ENCODE peak calls at places on chromosome 18, in seven cellular contexts. H is colonic mucosa; T is left ventricle myocardium superior; Z is activated CD8-positive, alpha-beta memory T cell treated with anti-CD3 and anti-CD28 coated beads for 48 hours; Y is HuH-7; R is glutamatergic neuron; I is SW480. F is an unnamed sample.
A peak's percentile ranks its signal among the peaks of the same experiment; 100 is the strongest.

GRCh38 chr18:74898965-74899364 is 301.3 kb downstream of the ZNF407 start:
- DNase-seq in R (no peak), T (no peak), H (no peak), I (no peak), Z (no peak), Y (no peak), F (no peak)

GRCh38 chr18:77130229-77131099 is 2.1 kb downstream of the MBP start:
- DNase-seq in Z (no peak), I (no peak), T (no peak), H (no peak), R (no peak), Y (no peak), F (no peak)

GRCh38 chr18:48859311-48860275 is 91.2 kb downstream of the SMAD7 start:
- DNase-seq in I (no peak), Y (no peak), Z (no peak), T (peak; percentile 51), H (no peak), R (peak; percentile 89), F (no peak)

GRCh38 chr18:48803518-48803917 is 147.2 kb downstream of the SMAD7 start:
- DNase-seq in I (no peak), Y (no peak), R (peak; percentile 5), Z (no peak), T (no peak), H (peak; percentile 9), F (peak; percentile 5)

GRCh38 chr18:74435740-74436139 is 21.4 kb downstream of the DIPK1C start:
- DNase-seq in R (no peak), Y (no peak), Z (no peak), H (no peak), T (no peak), I (no peak), F (no peak)

GRCh38 chr18:50582500-50582899 is 22.6 kb downstream of the MAPK4 start:
- DNase-seq in Z (no peak), H (no peak), I (no peak), T (peak; percentile 78), R (no peak), Y (no peak), F (peak; percentile 64)

GRCh38 chr18:13387856-13388548 is 169.4 kb downstream of the LDLRAD4 start:
- DNase-seq in H (no peak), Y (no peak), T (no peak), R (no peak), I (no peak), Z (no peak), F (no peak)

GRCh38 chr18:37838086-37838485 is 272.5 kb upstream of the CELF4 start:
- DNase-seq in T (no peak), R (no peak), Y (no peak), Z (no peak), I (no peak), H (no peak), F (no peak)

GRCh38 chr18:77081387-77081773 is 51.2 kb downstream of the MBP start:
- DNase-seq in Y (no peak), R (no peak), T (no peak), Z (no peak), I (no peak), H (no peak), F (no peak)

GRCh38 chr18:79413426-79413825 is 17.7 kb downstream of the NFATC1 start:
- DNase-seq in Y (no peak), I (no peak), H (no peak), Z (no peak), R (peak; percentile 13), T (peak; percentile 30), F (no peak)

GRCh38 chr18:6712401-6712800 is 17.1 kb upstream of the ARHGAP28 start:
- DNase-seq in Z (no peak), Y (no peak), R (no peak), H (no peak), I (no peak), T (no peak), F (no peak)

GRCh38 chr18:51038110-51038509 is 8.1 kb downstream of the SMAD4 start:
- DNase-seq in R (no peak), Z (no peak), I (no peak), Y (peak; percentile 17), T (no peak), H (no peak), F (no peak)

GRCh38 chr18:25126751-25127150 is 225.2 kb downstream of the ZNF521 start:
- DNase-seq in Z (no peak), Y (no peak), H (no peak), I (no peak), R (no peak), T (no peak), F (no peak)

GRCh38 chr18:21275645-21276044 is 33.6 kb downstream of the GREB1L start:
- DNase-seq in H (no peak), R (no peak), T (no peak), Z (no peak), I (no peak), Y (no peak), F (no peak)

GRCh38 chr18:41121116-41121826 is 833.8 kb upstream of the PIK3C3 start:
- DNase-seq in R (no peak), H (no peak), T (no peak), Z (no peak), Y (no peak), I (no peak), F (no peak)

GRCh38 chr18:42155024-42155423 is 200.0 kb downstream of the PIK3C3 start:
- DNase-seq in R (no peak), I (no peak), Z (no peak), Y (no peak), H (no peak), T (no peak), F (no peak)

GRCh38 chr18:56910967-56911366 is 235.9 kb upstream of the BOD1L2 start:
- DNase-seq in I (no peak), T (no peak), Y (peak; percentile 12), Z (no peak), R (no peak), H (no peak), F (no peak)

GRCh38 chr18:9055185-9055584 is 47.3 kb upstream of the NDUFV2 start:
- DNase-seq in T (no peak), H (no peak), Z (no peak), I (peak; percentile 67), Y (no peak), R (no peak), F (no peak)

GRCh38 chr18:79971986-79972385 is 7.5 kb downstream of the HSBP1L1 start:
- DNase-seq in Z (no peak), H (no peak), R (no peak), Y (no peak), T (no peak), I (no peak), F (no peak)

GRCh38 chr18:7946724-7947377 is 379.7 kb downstream of the PTPRM start:
- DNase-seq in Z (no peak), T (no peak), H (peak; percentile 44), I (peak; percentile 33), R (peak; percentile 29), Y (no peak), F (no peak)